ENCODE peak calls at places on chromosome 7, in six cellular contexts. B is Daoy, Q is NCI-H1105 treated with DMSO at 0.1 percent for 48 hours, D is lower leg skin, X is Peyer's patch, K is cardiac fibroblast. M is an unnamed sample.

GRCh38 chr7:1845536-1846311 is 175.6 kb downstream of the ELFN1 start:
- DNase-seq in D (no peak), K (no peak), B (no peak), X (no peak), Q (no peak), M (no peak)

GRCh38 chr7:92732451-92733036 is 103.8 kb downstream of the CDK6 start:
- DNase-seq in B (no peak), Q (no peak), D (no peak), K (no peak), X (no peak), M (no peak)

GRCh38 chr7:79837915-79838314 is 296.7 kb upstream of the GNAI1 start:
- DNase-seq in Q (no peak), X (no peak), B (no peak), K (peak; percentile 27), D (no peak), M (no peak)

GRCh38 chr7:19113855-19114590 is 3.4 kb downstream of the TWIST1 start:
- DNase-seq in B (no peak), K (no peak), D (no peak), X (no peak), Q (no peak), M (peak; percentile 61)

GRCh38 chr7:13467111-13467547 is 522.3 kb downstream of the ETV1 start:
- DNase-seq in Q (peak; percentile 99), K (no peak), D (no peak), X (no peak), B (no peak), M (peak; percentile 5)

GRCh38 chr7:3029138-3029537 is 14.5 kb downstream of the CARD11 start:
- DNase-seq in B (no peak), D (no peak), Q (no peak), K (no peak), X (no peak), M (no peak)

GRCh38 chr7:121038717-121039509 is 50.4 kb downstream of the CPED1 start:
- DNase-seq in K (no peak), Q (no peak), B (no peak), X (no peak), D (no peak), M (no peak)

GRCh38 chr7:129832282-129832681 is 120.5 kb downstream of the UBE2H start:
- DNase-seq in B (peak; percentile 15), D (no peak), K (no peak), X (no peak), Q (no peak), M (no peak)

GRCh38 chr7:131896189-131896855 is 339.9 kb upstream of the PODXL start:
- DNase-seq in D (no peak), B (peak; percentile 50), X (no peak), K (no peak), Q (peak; percentile 75), M (peak; percentile 23)

GRCh38 chr7:67484244-67484751 is 487.7 kb downstream of the TYW1 start:
- DNase-seq in X (no peak), Q (peak; percentile 84), B (peak; percentile 42), D (peak; percentile 23), K (peak; percentile 75), M (peak; percentile 53)

GRCh38 chr7:4230352-4230751 is 451.7 kb upstream of the FOXK1 start:
- DNase-seq in D (no peak), Q (no peak), K (no peak), X (no peak), B (no peak), M (no peak)

GRCh38 chr7:43537765-43538403 is 45.0 kb upstream of the STK17A start:
- DNase-seq in Q (no peak), X (no peak), K (peak; percentile 49), B (peak; percentile 65), D (no peak), M (peak; percentile 5)

GRCh38 chr7:44846816-44847508 is 925 bp downstream of the H2AZ2 start:
- DNase-seq in D (no peak), K (no peak), Q (no peak), B (no peak), X (no peak), M (no peak)

GRCh38 chr7:135169141-135169935 is 1.2 kb downstream of the CYREN start:
- DNase-seq in X (peak; percentile 66), B (peak; percentile 57), Q (no peak), K (peak; percentile 25), D (no peak), M (no peak)

GRCh38 chr7:16867328-16867727 is 14.5 kb downstream of the AGR3 start:
- DNase-seq in K (no peak), D (no peak), Q (no peak), B (no peak), X (no peak), M (no peak)

GRCh38 chr7:38171558-38172403 is 6.3 kb upstream of the STARD3NL start:
- DNase-seq in X (no peak), K (no peak), B (no peak), D (no peak), Q (no peak), M (no peak)

GRCh38 chr7:157009778-157010587 is 480 bp downstream of the MNX1 start:
- DNase-seq in B (peak; percentile 55), X (no peak), K (no peak), D (no peak), Q (peak; percentile 40), M (no peak)

GRCh38 chr7:32501522-32501921 is 6.2 kb downstream of the AVL9 start:
- DNase-seq in B (peak; percentile 41), Q (no peak), K (peak; percentile 45), X (no peak), D (no peak), M (peak; percentile 33)

GRCh38 chr7:12398186-12398585 is 5.5 kb downstream of the VWDE start:
- DNase-seq in Q (no peak), X (no peak), B (no peak), K (no peak), D (no peak), M (no peak)